ENCODE peak calls at places on chromosomes 16 and 17, in six cellular contexts. E is mesendoderm; I is activated gamma-delta T cell treated with anti-CD3 and anti-CD28 coated beads, Interleukin-2, amount 50 U/mL, for 16 hours; N is stimulated activated CD8-positive, alpha-beta memory T cell treated with anti-CD3 and anti-CD28 coated beads, Interleukin-4, amount 100 ng/mL, for 1 hour; Y is HTR-8/SVneo; L is nephron progenitor cell. J is an unnamed sample.

GRCh38 chr17:75335315-75335714 is 46.1 kb upstream of the SLC25A19 start:
- DNase-seq in L (no peak), E (peak; percentile 85), Y (no peak), I (no peak), N (no peak), J (no peak)

GRCh38 chr17:27247071-27247957 is 46.6 kb upstream of the WSB1 start:
- DNase-seq in I (no peak), Y (peak; percentile 44), E (peak; percentile 14), N (no peak), L (no peak), J (no peak)

GRCh38 chr17:48160177-48160967 is 52.8 kb downstream of the SNX11 start:
- DNase-seq in L (no peak), I (no peak), Y (no peak), N (no peak), E (peak; percentile 70), J (peak; percentile 95)

GRCh38 chr17:28405632-28406477 is at the start of gene SLC46A1:
- DNase-seq in I (peak; percentile 31), N (no peak), L (peak; percentile 76), E (peak; percentile 78), Y (peak; percentile 74), J (peak; percentile 89)

GRCh38 chr16:75086281-75086680 is 30.3 kb downstream of the LDHD start:
- DNase-seq in I (no peak), L (no peak), E (no peak), N (no peak), Y (no peak), J (no peak)

GRCh38 chr17:8220783-8221662 is 10.6 kb upstream of the AURKB start:
- DNase-seq in N (peak; percentile 76), L (peak; percentile 92), Y (peak; percentile 81), I (peak; percentile 84), E (peak; percentile 95), J (peak; percentile 97)

GRCh38 chr16:15658149-15658548 is 8.1 kb downstream of the NDE1 start:
- DNase-seq in L (no peak), E (peak; percentile 19), Y (no peak), I (no peak), N (no peak), J (peak; percentile 30)

GRCh38 chr16:12215302-12216105 is 239.0 kb downstream of the SNX29 start:
- DNase-seq in L (no peak), N (no peak), E (peak; percentile 46), Y (no peak), I (no peak), J (peak; percentile 57)

GRCh38 chr16:11328172-11329079 is 16.8 kb upstream of the RMI2 start:
- DNase-seq in I (peak; percentile 32), N (peak; percentile 24), L (no peak), E (peak; percentile 99), Y (peak; percentile 90), J (peak; percentile 97)

GRCh38 chr17:53627511-53627910 is 195.2 kb upstream of the KIF2B start:
- DNase-seq in L (no peak), Y (peak; percentile 35), I (no peak), N (no peak), E (no peak), J (no peak)

GRCh38 chr17:57091186-57091618 is 6.2 kb downstream of the AKAP1 start:
- DNase-seq in E (no peak), N (no peak), Y (no peak), I (no peak), L (no peak), J (no peak)

GRCh38 chr16:11473728-11474127 is 113.0 kb downstream of the LITAF start:
- DNase-seq in I (no peak), N (no peak), L (no peak), Y (no peak), E (no peak), J (no peak)

GRCh38 chr17:69088643-69089200 is 28.0 kb upstream of the ABCA9 start:
- DNase-seq in E (no peak), Y (no peak), I (no peak), N (no peak), L (no peak), J (no peak)

GRCh38 chr16:27107185-27107592 is 40.5 kb downstream of the C16orf82 start:
- DNase-seq in L (no peak), I (no peak), E (peak; percentile 37), Y (no peak), N (no peak), J (no peak)

J was measured in H9.